ENCODE peak calls at places on chromosomes 1 and 21, in ten cellular contexts. J is A549; Q is HCT116; B is left ventricle myocardium superior; H is omental fat pad; G is activated naive CD8-positive, alpha-beta T cell treated with anti-CD3 and anti-CD28 coated beads, Interleukin-2, amount 10 ng/mL, durations not matched to agents 7 days and 5 days; X is left lung; N is left cardiac atrium; V is esophagus mucosa; S is CD4-positive, alpha-beta T cell. E is an unnamed sample.

GRCh38 chr1:217494767-217495166 is 136.1 kb downstream of the GPATCH2 start:
- ATAC-seq in Q (no peak), B (no peak), G (no peak), J (no peak), V (no peak), S (no peak), H (no peak), N (no peak), X (no peak), E (no peak)

GRCh38 chr1:239386453-239387303 is at the start of gene CHRM3:
- ATAC-seq in S (no peak), H (peak), X (peak), G (peak), N (peak), J (peak), Q (no peak), B (peak), V (peak), E (peak)

GRCh38 chr1:41656088-41656487 is 171.6 kb upstream of the EDN2 start:
- ATAC-seq in S (no peak), J (no peak), N (peak), V (no peak), G (no peak), X (peak), Q (no peak), H (no peak), B (peak), E (no peak)

GRCh38 chr1:9784508-9785133 is 39.1 kb downstream of the CLSTN1 start:
- ATAC-seq in J (peak), Q (peak), N (peak), B (no peak), X (peak), V (peak), S (peak), H (no peak), G (no peak), E (no peak)

GRCh38 chr1:101122452-101123166 is 97.0 kb upstream of the DPH5 start:
- ATAC-seq in H (no peak), N (no peak), V (no peak), S (peak), G (peak), B (no peak), X (no peak), J (no peak), Q (no peak), E (no peak)

GRCh38 chr21:35376406-35377135 is 327.5 kb upstream of the RUNX1 start:
- ATAC-seq in J (no peak), S (no peak), X (no peak), H (no peak), B (no peak), G (no peak), V (no peak), Q (no peak), N (no peak), E (no peak)

GRCh38 chr1:213820362-213821149 is 167.2 kb upstream of the PROX1 start:
- ATAC-seq in S (no peak), N (peak), X (peak), H (no peak), V (no peak), J (no peak), G (no peak), B (peak), Q (no peak), E (no peak)

GRCh38 chr1:163670980-163671757 is 349.4 kb downstream of the NUF2 start:
- ATAC-seq in G (no peak), V (no peak), X (no peak), N (no peak), B (no peak), J (no peak), H (no peak), S (no peak), Q (no peak), E (no peak)

GRCh38 chr1:178491721-178492120 is 5.0 kb downstream of the CLEC20A start:
- ATAC-seq in V (no peak), H (no peak), S (no peak), J (no peak), Q (no peak), G (no peak), N (no peak), X (no peak), B (no peak), E (no peak)

GRCh38 chr1:220970311-220970710 is 91.1 kb downstream of the HLX start:
- ATAC-seq in Q (no peak), X (no peak), G (no peak), B (no peak), H (no peak), V (no peak), J (no peak), N (no peak), S (no peak), E (no peak)

GRCh38 chr1:185376840-185377635 is 60.0 kb upstream of the IVNS1ABP start:
- ATAC-seq in N (peak), X (peak), J (no peak), B (peak), S (no peak), V (no peak), Q (no peak), H (no peak), G (peak), E (no peak)

GRCh38 chr1:8009043-8010002 is 16.8 kb downstream of the ERRFI1 start:
- ATAC-seq in B (no peak), G (no peak), N (no peak), H (no peak), X (no peak), S (no peak), V (no peak), Q (peak), J (no peak), E (no peak)

GRCh38 chr1:241551759-241552638 is 19.8 kb downstream of the KMO start:
- ATAC-seq in V (peak), J (no peak), G (peak), S (peak), Q (no peak), X (peak), H (no peak), B (peak), N (peak), E (peak)

GRCh38 chr1:11188381-11188780 is 774 bp upstream of the ANGPTL7 start:
- ATAC-seq in G (no peak), X (peak), Q (no peak), S (no peak), N (peak), J (no peak), B (peak), V (no peak), H (peak), E (peak)

GRCh38 chr1:47441450-47442106 is 3.7 kb downstream of the FOXD2 start:
- ATAC-seq in H (no peak), V (no peak), B (no peak), S (no peak), N (no peak), G (no peak), X (no peak), J (no peak), Q (no peak), E (no peak)

GRCh38 chr1:211724711-211725196 is 49.3 kb upstream of the NEK2 start:
- ATAC-seq in J (no peak), G (no peak), H (no peak), V (no peak), Q (no peak), X (no peak), N (no peak), S (no peak), B (no peak), E (no peak)

GRCh38 chr1:215865060-215865459 is 298.0 kb downstream of the KCTD3 start:
- ATAC-seq in N (no peak), B (no peak), G (no peak), Q (no peak), H (no peak), S (no peak), X (no peak), J (no peak), V (no peak), E (no peak)

GRCh38 chr1:205456383-205456867 is 580 bp upstream of the BLACAT1 start:
- ATAC-seq in G (peak), N (no peak), X (peak), J (peak), B (no peak), V (peak), H (no peak), Q (peak), S (no peak), E (no peak)

GRCh38 chr1:202565890-202566289 is 144.4 kb downstream of the SYT2 start:
- ATAC-seq in J (no peak), S (no peak), G (peak), Q (no peak), H (no peak), B (peak), V (no peak), N (no peak), X (no peak), E (no peak)

GRCh38 chr1:42767510-42767924 is 468 bp downstream of the C1orf50 start:
- ATAC-seq in X (peak), N (peak), S (peak), V (no peak), H (peak), G (no peak), J (peak), Q (peak), B (peak), E (peak)

GRCh38 chr1:10299174-10299573 is 88.8 kb downstream of the KIF1B start:
- ATAC-seq in V (no peak), N (no peak), X (peak), H (no peak), G (no peak), S (no peak), B (no peak), Q (no peak), J (no peak), E (no peak)

GRCh38 chr1:151809625-151810556 is 4.7 kb upstream of the LINGO4 start:
- ATAC-seq in G (no peak), V (no peak), B (peak), N (no peak), Q (no peak), X (no peak), H (no peak), S (no peak), J (no peak), E (no peak)

E was measured in gastroesophageal sphincter.